ENCODE peak calls at places on chromosome 7, in four cellular contexts. C, P, Q and K are unnamed samples.

GRCh38 chr7:19284136-19284535 is 138.9 kb upstream of the FERD3L start:
- DNase-seq in Q (no peak), P (no peak), C (no peak), K (no peak)

GRCh38 chr7:46544396-46545008 is 623.4 kb upstream of the IGFBP3 start:
- DNase-seq in Q (no peak), C (no peak), P (no peak), K (peak)

GRCh38 chr7:29346574-29346973 is 152.0 kb downstream of the CHN2 start:
- DNase-seq in C (no peak), Q (no peak), P (no peak), K (no peak)

GRCh38 chr7:139321071-139321745 is 19.9 kb upstream of the FMC1 start:
- DNase-seq in Q (no peak), C (peak), P (no peak), K (peak)

GRCh38 chr7:105648561-105649401 is 67.5 kb upstream of the EFCAB10 start:
- DNase-seq in P (peak), Q (no peak), C (peak), K (peak)

GRCh38 chr7:5591547-5591899 is 167.9 kb upstream of the TNRC18 start:
- DNase-seq in C (peak), Q (no peak), P (peak), K (peak)

GRCh38 chr7:6430271-6430940 is 17.3 kb downstream of the DAGLB start:
- DNase-seq in C (peak), Q (no peak), P (peak), K (no peak)

GRCh38 chr7:68969571-68969970 is 628.7 kb upstream of the AUTS2 start:
- DNase-seq in Q (no peak), C (no peak), P (no peak), K (no peak)

GRCh38 chr7:107971613-107972012 is 31.3 kb downstream of the LAMB1 start:
- DNase-seq in Q (no peak), P (no peak), C (peak), K (no peak)

GRCh38 chr7:66454600-66455225 is 174.0 kb upstream of the KCTD7 start:
- DNase-seq in Q (no peak), P (no peak), C (no peak), K (no peak)

GRCh38 chr7:77940647-77941046 is 142.1 kb downstream of the PHTF2 start:
- DNase-seq in C (peak), Q (no peak), P (peak), K (peak)

GRCh38 chr7:143434660-143435059 is 8.6 kb upstream of the TAS2R60 start:
- DNase-seq in C (peak), P (no peak), Q (no peak), K (no peak)

GRCh38 chr7:52540041-52540440 is 495.4 kb upstream of the POM121L12 start:
- DNase-seq in P (no peak), C (no peak), Q (no peak), K (no peak)

GRCh38 chr7:116052006-116052405 is 21.4 kb upstream of the TFEC start:
- DNase-seq in C (no peak), P (no peak), Q (no peak), K (no peak)

GRCh38 chr7:139183878-139184338 is 47.1 kb upstream of the UBN2 start:
- DNase-seq in P (no peak), C (peak), Q (no peak), K (no peak)

GRCh38 chr7:32347244-32347828 is 142.8 kb downstream of the LSM5 start:
- DNase-seq in Q (no peak), C (peak), P (peak), K (peak)

GRCh38 chr7:112510743-112511110 is 29.9 kb downstream of the LSMEM1 start:
- DNase-seq in C (no peak), Q (no peak), P (no peak), K (no peak)

GRCh38 chr7:106521115-106521514 is 139.8 kb downstream of the CCDC71L start:
- DNase-seq in P (no peak), C (peak), Q (no peak), K (no peak)

GRCh38 chr7:13279854-13280435 is 592.5 kb downstream of the ARL4A start:
- DNase-seq in P (peak), Q (no peak), C (peak), K (peak)

GRCh38 chr7:22594020-22594419 is 94.0 kb upstream of the STEAP1B start:
- DNase-seq in P (no peak), C (no peak), Q (no peak), K (peak)

GRCh38 chr7:74134117-74134539 is 40.0 kb upstream of the EIF4H start:
- DNase-seq in C (peak), P (no peak), Q (no peak), K (no peak)

GRCh38 chr7:116809636-116810266 is 52.6 kb upstream of the CAPZA2 start:
- DNase-seq in P (peak), C (peak), Q (no peak), K (peak)

GRCh38 chr7:81004098-81004497 is 85.2 kb upstream of the SEMA3C start:
- DNase-seq in P (no peak), Q (no peak), C (no peak), K (no peak)

GRCh38 chr7:125074141-125074540 is 144.5 kb upstream of the POT1 start:
- DNase-seq in Q (no peak), P (no peak), C (no peak), K (no peak)

GRCh38 chr7:105594034-105594433 is 12.7 kb upstream of the EFCAB10 start:
- DNase-seq in Q (no peak), C (no peak), P (no peak), K (no peak)

GRCh38 chr7:33874943-33875342 is 30.4 kb upstream of the BMPER start:
- DNase-seq in Q (no peak), C (no peak), P (no peak), K (no peak)

GRCh38 chr7:1368682-1369571 is 90.3 kb downstream of the MICALL2 start:
- DNase-seq in Q (no peak), P (peak), C (peak), K (peak)

GRCh38 chr7:64098-64521 is 128.3 kb upstream of the FAM20C start:
- DNase-seq in C (peak), Q (no peak), P (peak), K (peak)

GRCh38 chr7:1977059-1977875 is 255.5 kb downstream of the MAD1L1 start:
- DNase-seq in Q (no peak), C (no peak), P (no peak), K (no peak)

GRCh38 chr7:154698726-154699291 is 304.1 kb downstream of the PAXIP1 start:
- DNase-seq in Q (no peak), P (peak), C (peak), K (peak)

GRCh38 chr7:70736715-70737460 is 395.1 kb upstream of the GALNT17 start:
- DNase-seq in C (no peak), P (peak), Q (no peak), K (no peak)

GRCh38 chr7:47377741-47378140 is 204.2 kb downstream of the TNS3 start:
- DNase-seq in P (no peak), C (no peak), Q (no peak), K (no peak)

GRCh38 chr7:30027065-30027456 is 559 bp upstream of the FKBP14 start:
- DNase-seq in C (no peak), P (peak), Q (peak), K (peak)

GRCh38 chr7:104366390-104366789 is 38.0 kb downstream of the LHFPL3 start:
- DNase-seq in Q (no peak), C (no peak), P (no peak), K (no peak)
- TF ChIP-seq NFIC in Q (no peak), C (no peak), P (no peak), K (no peak)

GRCh38 chr7:135833642-135834041 is 85.0 kb upstream of the FAM180A start:
- DNase-seq in P (no peak), Q (no peak), C (no peak), K (no peak)

GRCh38 chr7:135831451-135832220 is 83.0 kb upstream of the FAM180A start:
- DNase-seq in P (no peak), Q (no peak), C (no peak), K (no peak)

GRCh38 chr7:135837675-135838074 is 89.1 kb upstream of the FAM180A start:
- DNase-seq in C (no peak), P (no peak), Q (no peak), K (no peak)

DNA sequence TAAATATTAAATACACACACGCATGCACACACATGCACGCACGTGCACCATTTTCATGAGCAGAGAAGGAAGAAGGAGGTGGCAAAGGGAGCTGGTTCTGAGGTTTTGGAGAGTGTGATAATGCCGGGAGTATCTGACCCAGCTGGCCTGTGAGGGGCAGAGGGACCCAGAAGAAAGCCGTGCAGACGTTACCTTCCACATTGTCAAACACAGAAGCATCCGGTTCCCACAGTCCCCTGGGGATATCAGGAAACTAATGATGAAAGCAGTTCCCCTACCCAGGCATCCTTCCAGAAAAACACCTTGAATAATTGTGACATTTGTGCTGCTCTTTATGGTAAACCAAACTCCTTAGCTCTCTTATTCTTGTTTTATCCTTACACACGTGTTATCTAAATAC is 85.6 kb upstream of the FAM180A start:
- DNase-seq in Q (no peak), C (no peak), P (no peak), K (no peak)
- TF ChIP-seq NFIC in Q (no peak), C (no peak), P (no peak), K (no peak)

GRCh38 chr7:92517626-92518025 is 10.7 kb downstream of the PEX1 start:
- DNase-seq in Q (no peak), P (no peak), C (no peak), K (no peak)
- TF ChIP-seq NFIC in Q (no peak), P (no peak), C (no peak), K (no peak)

DNA sequence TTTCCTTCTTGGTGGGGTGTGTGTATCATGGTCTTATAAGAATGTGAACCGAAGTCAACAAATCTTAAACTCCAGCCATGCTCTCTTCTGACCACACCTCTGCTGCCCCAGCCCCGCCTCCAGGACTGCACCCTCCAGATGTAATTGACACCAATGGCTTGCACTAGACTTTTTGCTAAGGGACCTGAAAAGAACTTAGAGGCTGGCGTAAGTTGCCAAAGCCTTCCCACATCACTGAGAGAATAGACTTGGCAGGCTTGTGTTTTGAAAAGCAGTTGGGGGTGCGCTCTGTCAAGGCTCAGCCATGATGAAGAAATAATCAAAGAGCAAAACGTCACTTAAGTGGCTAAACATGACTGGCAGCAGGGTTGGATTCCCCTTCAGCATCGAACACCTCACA is 195.3 kb upstream of the C7orf33 start:
- DNase-seq in Q (no peak), C (no peak), P (no peak), K (no peak)
- TF ChIP-seq NFIC in Q (no peak), C (no peak), P (no peak), K (no peak)

GRCh38 chr7:36275735-36276284 is 113.9 kb upstream of the ANLN start:
- DNase-seq in P (no peak), Q (no peak), C (no peak), K (no peak)

GRCh38 chr7:36276428-36277246 is 113.0 kb upstream of the ANLN start:
- DNase-seq in Q (no peak), C (no peak), P (no peak), K (no peak)

GRCh38 chr7:36272567-36273269 is 116.9 kb upstream of the ANLN start:
- DNase-seq in Q (no peak), C (no peak), P (no peak), K (peak)

GRCh38 chr7:36273836-36274235 is 115.8 kb upstream of the ANLN start:
- DNase-seq in Q (no peak), C (no peak), P (no peak), K (no peak)

GRCh38 chr7:36272211-36272566 is 117.5 kb upstream of the ANLN start:
- DNase-seq in C (no peak), Q (no peak), P (no peak), K (no peak)
- TF ChIP-seq NFIC in C (no peak), Q (no peak), P (no peak), K (no peak)

GRCh38 chr7:152711444-152711944 is 35.6 kb upstream of the XRCC2 start:
- DNase-seq in P (no peak), Q (no peak), C (no peak), K (no peak)

GRCh38 chr7:152710134-152710404 is 34.1 kb upstream of the XRCC2 start:
- DNase-seq in C (no peak), P (no peak), Q (no peak), K (no peak)

GRCh38 chr7:152704796-152705384 is 28.9 kb upstream of the XRCC2 start:
- DNase-seq in P (no peak), C (no peak), Q (no peak), K (no peak)

GRCh38 chr7:152706465-152706864 is 30.5 kb upstream of the XRCC2 start:
- DNase-seq in C (no peak), P (no peak), Q (peak), K (no peak)

DNA sequence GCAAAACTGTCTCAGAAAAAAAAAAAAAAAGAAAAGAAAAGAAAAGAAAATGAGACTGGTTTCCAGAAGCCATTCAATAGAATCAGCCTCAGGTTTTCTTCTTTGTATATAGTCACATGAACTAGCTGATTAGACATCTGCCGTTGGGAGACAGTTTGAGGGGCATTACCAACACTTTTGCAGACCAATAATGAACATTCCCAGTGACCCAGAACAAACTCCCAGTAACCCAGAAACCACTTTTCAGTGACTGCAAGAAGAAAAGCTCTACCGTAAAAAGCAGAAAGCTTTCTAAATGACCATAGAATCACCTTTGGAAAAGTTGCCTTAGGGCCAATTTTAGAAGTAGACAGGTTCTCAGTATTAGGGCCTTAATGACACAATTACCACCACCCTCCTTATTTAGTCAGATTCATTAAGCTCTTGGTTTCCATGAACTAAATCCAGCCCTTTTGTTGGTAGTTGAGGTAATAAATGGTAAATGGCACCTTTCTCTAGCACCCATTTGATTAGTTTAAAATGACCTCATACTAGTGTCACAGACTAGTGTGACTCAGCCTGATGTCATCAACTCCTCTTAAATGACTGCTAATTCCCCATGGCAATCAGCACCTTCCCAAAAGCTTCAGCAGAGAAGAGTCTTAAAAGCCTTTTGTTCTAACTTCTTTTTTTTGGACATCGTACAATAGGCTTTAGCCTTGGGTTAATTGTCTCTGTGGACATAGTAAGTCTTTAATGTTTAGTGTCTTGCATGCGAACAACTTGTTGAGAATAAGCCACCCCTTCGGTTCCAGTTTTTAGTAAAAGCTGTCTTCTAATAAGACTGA is 33.6 kb upstream of the XRCC2 start:
- DNase-seq in C (peak), P (no peak), Q (no peak), K (no peak)
- TF ChIP-seq NFIC in C (no peak), P (no peak), Q (no peak), K (no peak)

GRCh38 chr7:118872568-118872967 is 648.1 kb downstream of the ANKRD7 start:
- DNase-seq in Q (no peak), P (no peak), C (no peak), K (peak)

GRCh38 chr7:118867860-118868259 is 643.4 kb downstream of the ANKRD7 start:
- DNase-seq in Q (no peak), P (no peak), C (no peak), K (no peak)

DNA sequence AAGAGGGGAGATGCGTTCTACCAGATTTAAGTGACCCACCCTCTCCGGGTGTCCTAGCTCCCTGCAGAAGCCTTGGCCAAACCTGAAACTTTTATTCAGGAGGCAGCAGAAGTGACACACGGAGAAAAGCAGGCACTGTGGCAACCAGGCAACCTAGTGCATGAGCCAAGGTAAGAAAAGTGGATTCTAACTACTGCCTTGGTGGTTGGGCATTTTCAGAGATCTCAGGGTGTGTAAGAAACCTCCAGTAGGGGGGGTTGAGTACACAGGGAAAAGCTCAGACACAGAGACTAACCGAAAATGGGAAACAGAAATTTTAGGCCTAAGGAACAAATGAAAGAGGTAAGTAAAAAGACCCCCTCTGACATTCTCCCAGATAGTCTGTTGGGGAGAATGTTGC is 645.7 kb downstream of the ANKRD7 start:
- DNase-seq in Q (no peak), P (no peak), C (peak), K (peak)
- TF ChIP-seq NFIC in Q (no peak), P (no peak), C (no peak), K (no peak)

DNA sequence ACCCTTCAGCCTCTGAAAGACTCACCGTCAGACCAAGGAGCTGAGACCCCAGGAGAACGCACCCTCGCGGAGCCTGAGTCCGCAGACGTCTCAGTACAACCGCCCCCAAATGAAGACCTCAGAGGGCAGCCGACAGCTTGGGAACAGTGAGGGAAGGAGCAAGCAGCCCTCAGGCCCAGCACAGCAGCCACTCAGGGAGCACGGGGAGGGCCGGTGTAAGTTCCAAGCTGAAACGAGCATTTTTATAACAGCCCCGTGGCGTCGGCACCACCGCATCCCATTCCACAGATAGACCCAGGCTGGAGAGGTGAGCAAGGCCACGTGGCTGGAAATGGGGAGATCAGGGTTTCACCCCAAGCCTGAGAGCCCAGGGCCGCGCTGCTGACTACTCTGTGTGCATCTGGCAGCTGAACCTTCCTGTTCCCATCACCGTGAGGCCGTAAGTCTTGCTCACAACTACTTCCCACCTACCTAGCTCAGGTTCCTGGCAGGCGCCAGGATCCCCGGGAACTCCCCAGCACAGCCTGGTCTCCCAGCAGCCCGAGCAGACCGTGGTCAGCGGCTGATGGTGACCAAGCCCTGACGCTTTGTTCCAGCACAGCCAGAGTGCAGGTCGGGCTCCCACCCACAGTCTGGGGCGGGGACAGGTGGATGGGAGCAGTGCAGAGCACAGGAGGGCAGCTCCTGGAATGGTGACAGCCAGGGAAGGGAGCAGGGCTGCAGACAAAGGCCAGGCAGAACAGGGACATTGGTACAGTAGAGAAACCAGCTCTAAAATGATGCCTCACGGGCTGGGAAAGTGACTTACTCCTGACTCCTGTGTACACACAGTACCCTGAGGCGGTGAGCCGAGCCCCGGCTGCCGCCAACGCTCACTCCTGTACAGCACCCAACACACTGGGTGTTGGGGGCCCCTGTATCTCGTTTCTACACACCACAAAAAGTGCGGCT is 6.1 kb upstream of the NOM1 start:
- DNase-seq in Q (no peak), C (no peak), P (no peak), K (no peak)
- TF ChIP-seq NFIC in Q (no peak), C (no peak), P (no peak), K (no peak)